ENCODE peak calls at places on chromosomes 3 and 15, in seven cellular contexts. C is nephron progenitor cell; J is SW 1271; U is fibroblast of the aortic adventitia; P is AML-193; K is NCI-H774; Z is activated CD8-positive, alpha-beta memory T cell treated with anti-CD3 and anti-CD28 coated beads, Interleukin-2, amount 50 U/mL, for 48 hours. W is an unnamed sample.

GRCh38 chr15:67701669-67702068 is 123.6 kb upstream of the SKOR1 start:
- DNase-seq in C (no peak), J (no peak), U (peak), P (no peak), K (no peak), Z (no peak), W (no peak)

GRCh38 chr15:83365370-83365938 is 81.0 kb upstream of the BNC1 start:
- DNase-seq in C (peak), J (no peak), U (peak), P (no peak), K (no peak), Z (peak), W (no peak)

GRCh38 chr3:125165189-125165947 is 47.2 kb downstream of the SLC12A8 start:
- DNase-seq in C (peak), J (no peak), U (peak), P (no peak), K (no peak), Z (no peak), W (no peak)

GRCh38 chr3:13707456-13707855 is 158.5 kb downstream of the FBLN2 start:
- DNase-seq in C (no peak), J (no peak), U (no peak), P (no peak), K (no peak), Z (peak), W (peak)

GRCh38 chr15:61829514-61829889 is 230.7 kb downstream of the VPS13C start:
- DNase-seq in C (no peak), J (no peak), U (no peak), P (no peak), K (no peak), Z (no peak), W (no peak)

GRCh38 chr3:157274644-157275137 is 114.7 kb upstream of the CCNL1 start:
- DNase-seq in C (no peak), J (no peak), U (peak), P (no peak), K (no peak), Z (no peak), W (no peak)

GRCh38 chr3:127259882-127260281 is 28.0 kb downstream of the PRR20G start:
- DNase-seq in C (no peak), J (no peak), U (no peak), P (no peak), K (no peak), Z (no peak), W (no peak)

GRCh38 chr3:78004578-78004977 is 964.7 kb downstream of the ROBO2 start:
- DNase-seq in C (no peak), J (no peak), U (no peak), P (no peak), K (no peak), Z (no peak), W (no peak)

GRCh38 chr3:126998728-126999127 is 15.8 kb downstream of the PLXNA1 start:
- DNase-seq in C (no peak), J (no peak), U (no peak), P (no peak), K (no peak), Z (no peak), W (no peak)

GRCh38 chr3:144105542-144105941 is 133.9 kb downstream of the DIPK2A start:
- DNase-seq in C (no peak), J (no peak), U (no peak), P (no peak), K (no peak), Z (no peak), W (no peak)

GRCh38 chr3:13865106-13865505 is 14.8 kb downstream of the WNT7A start:
- DNase-seq in C (no peak), J (no peak), U (no peak), P (no peak), K (no peak), Z (no peak), W (no peak)

GRCh38 chr15:101641134-101641764 is 10.9 kb downstream of the TM2D3 start:
- DNase-seq in C (peak), J (peak), U (peak), P (peak), K (peak), Z (peak), W (no peak)

GRCh38 chr15:80115021-80115420 is 37.8 kb upstream of the FAH start:
- DNase-seq in C (no peak), J (no peak), U (no peak), P (no peak), K (no peak), Z (no peak), W (no peak)

GRCh38 chr15:66951976-66952375 is 113.4 kb upstream of the SMAD3 start:
- DNase-seq in C (no peak), J (no peak), U (peak), P (no peak), K (no peak), Z (no peak), W (no peak)

GRCh38 chr3:108822167-108822897 is at the start of gene TRAT1:
- DNase-seq in C (no peak), J (no peak), U (no peak), P (no peak), K (no peak), Z (no peak), W (no peak)

GRCh38 chr3:143207338-143207961 is 87.9 kb downstream of the CHST2 start:
- DNase-seq in C (peak), J (no peak), U (peak), P (peak), K (no peak), Z (no peak), W (no peak)

GRCh38 chr3:67416703-67417102 is 237.7 kb downstream of the SUCLG2 start:
- DNase-seq in C (no peak), J (no peak), U (no peak), P (no peak), K (no peak), Z (no peak), W (no peak)

GRCh38 chr15:86608461-86608860 is 528.8 kb downstream of the AGBL1 start:
- DNase-seq in C (no peak), J (no peak), U (no peak), P (no peak), K (no peak), Z (no peak), W (no peak)

GRCh38 chr3:81886081-81886480 is 124.6 kb upstream of the GBE1 start:
- DNase-seq in C (no peak), J (no peak), U (peak), P (no peak), K (no peak), Z (no peak), W (no peak)

GRCh38 chr3:172771672-172772071 is 21.1 kb downstream of the ECT2 start:
- DNase-seq in C (no peak), J (no peak), U (no peak), P (no peak), K (no peak), Z (no peak), W (no peak)

GRCh38 chr3:160454995-160455394 is 5.4 kb upstream of the TRIM59 start:
- DNase-seq in C (no peak), J (no peak), U (no peak), P (no peak), K (peak), Z (no peak), W (no peak)

GRCh38 chr15:87487484-87487883 is 769.1 kb downstream of the NTRK3 start:
- DNase-seq in C (no peak), J (no peak), U (no peak), P (no peak), K (no peak), Z (no peak), W (no peak)

GRCh38 chr15:94168250-94168649 is 63.1 kb upstream of the MCTP2 start:
- DNase-seq in C (no peak), J (no peak), U (no peak), P (peak), K (no peak), Z (no peak), W (no peak)

GRCh38 chr3:112550859-112551258 is 10.9 kb downstream of the ATG3 start:
- DNase-seq in C (no peak), J (no peak), U (no peak), P (no peak), K (no peak), Z (no peak), W (no peak)

GRCh38 chr3:128618398-128618726 is 32.3 kb downstream of the RPN1 start:
- DNase-seq in C (no peak), J (no peak), U (no peak), P (no peak), K (no peak), Z (no peak), W (no peak)

GRCh38 chr3:190721330-190721729 is 141.2 kb downstream of the GMNC start:
- DNase-seq in C (peak), J (no peak), U (no peak), P (no peak), K (peak), Z (no peak), W (no peak)

GRCh38 chr3:12405432-12406272 is 78.6 kb upstream of the TSEN2 start:
- DNase-seq in C (no peak), J (no peak), U (peak), P (peak), K (no peak), Z (no peak), W (peak)

GRCh38 chr15:76012021-76012551 is at the start of gene NRG4:
- DNase-seq in C (no peak), J (no peak), U (peak), P (peak), K (peak), Z (no peak), W (no peak)

GRCh38 chr15:85785887-85786777 is 8.6 kb downstream of the KLHL25 start:
- DNase-seq in C (no peak), J (no peak), U (peak), P (no peak), K (peak), Z (no peak), W (no peak)

GRCh38 chr3:115876860-115877646 is 253.7 kb downstream of the GAP43 start:
- DNase-seq in C (no peak), J (no peak), U (peak), P (no peak), K (no peak), Z (no peak), W (no peak)

GRCh38 chr15:90184119-90184785 is 16.9 kb upstream of the SEMA4B start:
- DNase-seq in C (peak), J (peak), U (peak), P (no peak), K (peak), Z (no peak), W (peak)

GRCh38 chr3:158465074-158465473 is 105.9 kb upstream of the MLF1 start:
- DNase-seq in C (no peak), J (no peak), U (no peak), P (no peak), K (no peak), Z (no peak), W (no peak)

GRCh38 chr15:43103939-43104338 is 1.9 kb downstream of the UBR1 start:
- DNase-seq in C (no peak), J (no peak), U (no peak), P (peak), K (no peak), Z (no peak), W (no peak)

GRCh38 chr3:127038476-127038875 is 55.6 kb downstream of the PLXNA1 start:
- DNase-seq in C (no peak), J (no peak), U (no peak), P (no peak), K (no peak), Z (no peak), W (no peak)

GRCh38 chr15:44084728-44085127 is 110.3 kb downstream of the FRMD5 start:
- DNase-seq in C (no peak), J (no peak), U (no peak), P (no peak), K (no peak), Z (no peak), W (no peak)

GRCh38 chr3:8712045-8712870 is 21.3 kb upstream of the CAV3 start:
- DNase-seq in C (no peak), J (no peak), U (peak), P (no peak), K (no peak), Z (no peak), W (no peak)

GRCh38 chr3:124772081-124772831 is 42.0 kb downstream of the UMPS start:
- DNase-seq in C (no peak), J (no peak), U (peak), P (no peak), K (no peak), Z (no peak), W (no peak)

GRCh38 chr3:52128118-52128683 is 26.0 kb downstream of the POC1A start:
- DNase-seq in C (no peak), J (peak), U (peak), P (no peak), K (no peak), Z (no peak), W (no peak)